ENCODE peak calls at places on chromosomes 2 and 18, in five cellular contexts. A is A549, I is PC-3, Y is cardiac muscle cell, T is endothelial cell of umbilical vein. D is an unnamed sample.

GRCh38 chr2:1944986-1945385 is 200.7 kb upstream of the PXDN start:
- DNase-seq in I (no peak), A (no peak), T (no peak), Y (no peak), D (no peak)

GRCh38 chr2:28447943-28448737 is 47.7 kb upstream of the PLB1 start:
- DNase-seq in T (no peak), Y (peak), I (peak), A (no peak), D (no peak)

GRCh38 chr18:56727399-56727798 is 76.2 kb downstream of the WDR7 start:
- DNase-seq in Y (no peak), I (no peak), A (no peak), T (no peak), D (no peak)

GRCh38 chr2:191544511-191545062 is 133.3 kb upstream of the NABP1 start:
- DNase-seq in Y (no peak), A (no peak), T (no peak), I (peak), D (no peak)

GRCh38 chr2:211093743-211094303 is 537.4 kb downstream of the CPS1 start:
- DNase-seq in I (peak), Y (no peak), T (peak), A (no peak), D (no peak)

GRCh38 chr18:54776282-54776977 is 51.8 kb upstream of the RAB27B start:
- DNase-seq in A (peak), Y (peak), T (peak), I (peak), D (no peak)

GRCh38 chr2:74450570-74451190 is 4.2 kb upstream of the INO80B start:
- DNase-seq in T (no peak), Y (no peak), I (no peak), A (no peak), D (no peak)

GRCh38 chr2:212611026-212611425 is 72.4 kb upstream of the ERBB4 start:
- DNase-seq in T (no peak), I (no peak), Y (no peak), A (no peak), D (no peak)

GRCh38 chr2:103008586-103008985 is 246.8 kb downstream of the TMEM182 start:
- DNase-seq in T (no peak), A (no peak), I (no peak), Y (no peak), D (no peak)

GRCh38 chr2:200829258-200829655 is 17.5 kb downstream of the BZW1 start:
- DNase-seq in Y (no peak), I (peak), T (no peak), A (no peak), D (no peak)

GRCh38 chr2:226796012-226796839 is 3.4 kb downstream of the IRS1 start:
- DNase-seq in A (no peak), T (no peak), Y (no peak), I (peak), D (no peak)

GRCh38 chr2:22274611-22275010 is 1110.4 kb upstream of the KLHL29 start:
- DNase-seq in I (no peak), Y (no peak), T (no peak), A (no peak), D (no peak)

GRCh38 chr2:42186945-42187632 is 17.9 kb downstream of the EML4 start:
- DNase-seq in A (no peak), T (no peak), I (no peak), Y (no peak), D (no peak)

GRCh38 chr2:24054366-24055010 is 4.9 kb downstream of the FKBP1B start:
- DNase-seq in Y (peak), A (no peak), T (no peak), I (no peak), D (no peak)

GRCh38 chr2:59850554-59850953 is 702.9 kb downstream of the BCL11A start:
- DNase-seq in I (no peak), Y (no peak), A (no peak), T (no peak), D (no peak)

GRCh38 chr2:205091411-205091810 is 546.1 kb downstream of the PARD3B start:
- DNase-seq in A (no peak), Y (no peak), I (no peak), T (no peak), D (no peak)

GRCh38 chr2:165969227-165969626 is 15.7 kb upstream of the TTC21B start:
- DNase-seq in T (peak), A (no peak), I (no peak), Y (peak), D (no peak)

GRCh38 chr2:177604291-177605065 is 211.9 kb downstream of the AGPS start:
- DNase-seq in Y (peak), T (peak), A (peak), I (peak), D (no peak)

GRCh38 chr2:173090973-173091660 is 15.5 kb downstream of the MAP3K20 start:
- DNase-seq in Y (no peak), T (no peak), A (no peak), I (no peak), D (no peak)
- H3K27ac ChIP-seq in Y (peak), T (no peak), A (peak), I (no peak), D (no peak)

DNA sequence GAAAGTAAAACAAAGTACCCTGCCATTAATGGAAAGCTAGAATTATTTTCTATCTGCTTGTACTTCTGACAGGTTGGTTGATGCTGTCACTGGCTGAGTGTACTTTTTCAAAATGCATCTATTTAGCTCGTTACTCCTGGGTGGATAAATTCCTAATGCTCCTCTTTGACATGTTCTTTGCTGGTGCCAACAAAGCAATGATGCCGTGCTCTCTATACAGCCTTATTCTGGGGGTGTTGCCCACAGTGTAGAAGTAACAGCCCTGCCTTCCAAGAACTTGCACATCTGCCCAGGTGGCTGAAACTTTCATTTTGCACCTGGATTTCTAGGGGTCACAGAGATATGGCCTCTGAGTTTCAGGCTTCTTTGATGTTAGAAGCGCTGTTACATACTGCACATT is 132.4 kb downstream of the SLC4A3 start:
- DNase-seq in Y (no peak), A (no peak), I (no peak), T (no peak), D (no peak)
- H3K27ac ChIP-seq in Y (no peak), A (no peak), I (no peak), T (no peak), D (no peak)

GRCh38 chr2:136058951-136059530 is 58.9 kb downstream of the CXCR4 start:
- DNase-seq in Y (no peak), I (no peak), A (no peak), T (no peak), D (no peak)
- H3K27ac ChIP-seq in Y (peak), I (no peak), A (no peak), T (no peak), D (no peak)

DNA sequence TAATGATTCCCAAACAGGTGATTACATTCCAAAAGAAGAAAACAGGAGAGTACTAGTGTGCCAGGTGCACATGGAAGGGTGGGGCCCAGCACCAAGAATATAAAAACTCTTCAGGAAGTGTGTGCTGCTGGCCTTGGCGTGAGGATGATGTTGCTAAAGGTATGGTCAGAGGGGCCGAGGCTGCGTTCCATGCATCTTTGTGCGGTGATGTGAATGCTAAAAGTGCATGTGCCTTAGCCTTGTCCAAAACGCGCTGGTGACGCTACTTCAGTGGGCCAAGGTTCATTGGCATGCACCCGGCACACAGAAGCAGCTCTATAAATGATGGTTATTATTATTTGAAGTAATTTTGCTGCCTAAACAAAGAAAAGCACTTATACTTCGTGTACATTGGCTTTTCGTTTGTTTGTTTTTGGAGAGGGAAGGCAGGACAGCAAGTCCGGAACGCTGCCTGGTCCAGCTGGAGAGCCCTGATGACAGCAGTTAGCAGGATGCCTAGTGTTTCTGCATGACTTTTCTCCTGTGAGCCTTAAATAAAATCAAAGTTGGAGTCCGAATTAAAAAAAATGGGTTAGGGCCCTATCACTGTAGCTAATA is 2.9 kb downstream of the ALKAL2 start:
- DNase-seq in Y (peak), I (peak), T (no peak), A (no peak), D (no peak)
- H3K27ac ChIP-seq in Y (no peak), I (no peak), T (no peak), A (no peak), D (no peak)

GRCh38 chr2:150589760-150590159 is 102.3 kb upstream of the RND3 start:
- DNase-seq in A (no peak), Y (no peak), I (no peak), T (no peak), D (no peak)

GRCh38 chr2:150588210-150588870 is 100.9 kb upstream of the RND3 start:
- DNase-seq in T (no peak), Y (peak), A (no peak), I (peak), D (no peak)

GRCh38 chr2:150596071-150596470 is 108.6 kb upstream of the RND3 start:
- DNase-seq in I (no peak), A (no peak), T (peak), Y (peak), D (no peak)

GRCh38 chr2:150594299-150594698 is 106.8 kb upstream of the RND3 start:
- DNase-seq in Y (no peak), I (no peak), A (no peak), T (no peak), D (no peak)

GRCh38 chr2:150591901-150592300 is 104.4 kb upstream of the RND3 start:
- DNase-seq in A (no peak), Y (peak), T (no peak), I (peak), D (no peak)
- H3K27ac ChIP-seq in A (peak), Y (no peak), T (no peak), I (peak), D (no peak)